ENCODE peak calls at places on chromosomes 4 and X, in ten cellular contexts. W, Z, X, M, C, E, T, V, R and L are unnamed samples.

GRCh38 chr4:144591401-144591800 is 54.6 kb upstream of the HHIP start:
- DNase-seq in W (no peak), Z (no peak), X (no peak), M (no peak), C (peak; percentile 3), E (no peak), T (peak; percentile 61), V (no peak), R (no peak), L (no peak)

GRCh38 chrX:28225508-28225907 is 244.3 kb upstream of the DCAF8L1 start:
- DNase-seq in W (no peak), Z (no peak), X (no peak), M (no peak), C (no peak), E (no peak), T (no peak), V (no peak), R (peak; percentile 0), L (no peak)

GRCh38 chr4:134243742-134244713 is 42.4 kb upstream of the PABPC4L start:
- DNase-seq in W (no peak), Z (no peak), X (no peak), M (no peak), C (no peak), E (no peak), T (no peak), V (peak; percentile 7), R (no peak), L (no peak)

GRCh38 chr4:128384765-128385164 is 97.2 kb upstream of the PGRMC2 start:
- DNase-seq in W (no peak), Z (no peak), X (no peak), M (no peak), C (no peak), E (no peak), T (no peak), V (no peak), R (no peak), L (no peak)

GRCh38 chr4:3481783-3482397 is 18.8 kb downstream of the DOK7 start:
- DNase-seq in W (no peak), Z (no peak), X (no peak), M (peak; percentile 66), C (no peak), E (no peak), T (peak; percentile 50), V (no peak), R (no peak), L (no peak)

GRCh38 chr4:154743683-154744340 is at the start of gene LRAT:
- DNase-seq in W (peak; percentile 49), Z (peak; percentile 80), X (no peak), M (peak; percentile 70), C (no peak), E (no peak), T (peak; percentile 72), V (peak; percentile 94), R (peak; percentile 54), L (no peak)

GRCh38 chrX:26822448-26822847 is 606.5 kb downstream of the MAGEB5 start:
- DNase-seq in W (no peak), Z (peak; percentile 13), X (no peak), M (no peak), C (no peak), E (no peak), T (no peak), V (peak; percentile 59), R (peak; percentile 0), L (no peak)

GRCh38 chr4:13840573-13841185 is 213.2 kb upstream of the BOD1L1 start:
- DNase-seq in W (no peak), Z (no peak), X (no peak), M (no peak), C (no peak), E (no peak), T (no peak), V (no peak), R (no peak), L (peak; percentile 89)

GRCh38 chr4:80466618-80467017 is 131.1 kb downstream of the CFAP299 start:
- DNase-seq in W (no peak), Z (no peak), X (no peak), M (no peak), C (no peak), E (no peak), T (no peak), V (no peak), R (no peak), L (no peak)

GRCh38 chr4:16125571-16126445 is 42.0 kb upstream of the PROM1 start:
- DNase-seq in W (no peak), Z (no peak), X (no peak), M (no peak), C (no peak), E (no peak), T (no peak), V (peak; percentile 25), R (no peak), L (no peak)

GRCh38 chrX:110257889-110258288 is 60.0 kb downstream of the AMMECR1 start:
- DNase-seq in W (no peak), Z (no peak), X (no peak), M (no peak), C (no peak), E (no peak), T (no peak), V (peak; percentile 17), R (no peak), L (no peak)

GRCh38 chrX:1462110-1462509 is 9.4 kb upstream of the ASMTL start:
- DNase-seq in W (no peak), Z (no peak), X (no peak), M (no peak), C (no peak), E (no peak), T (no peak), V (no peak), R (no peak), L (no peak)

GRCh38 chrX:1464282-1465131 is 11.8 kb upstream of the ASMTL start:
- DNase-seq in W (no peak), Z (no peak), X (no peak), M (peak; percentile 17), C (no peak), E (peak; percentile 85), T (no peak), V (no peak), R (no peak), L (peak; percentile 81)

GRCh38 chrX:1462596-1463251 is 10.0 kb upstream of the ASMTL start:
- DNase-seq in W (no peak), Z (no peak), X (no peak), M (peak; percentile 21), C (no peak), E (peak; percentile 87), T (no peak), V (no peak), R (no peak), L (peak; percentile 83)

GRCh38 chrX:1465261-1466231 is 12.8 kb upstream of the ASMTL start:
- DNase-seq in W (no peak), Z (no peak), X (no peak), M (peak; percentile 17), C (no peak), E (peak; percentile 84), T (no peak), V (no peak), R (no peak), L (peak; percentile 81)

DNA sequence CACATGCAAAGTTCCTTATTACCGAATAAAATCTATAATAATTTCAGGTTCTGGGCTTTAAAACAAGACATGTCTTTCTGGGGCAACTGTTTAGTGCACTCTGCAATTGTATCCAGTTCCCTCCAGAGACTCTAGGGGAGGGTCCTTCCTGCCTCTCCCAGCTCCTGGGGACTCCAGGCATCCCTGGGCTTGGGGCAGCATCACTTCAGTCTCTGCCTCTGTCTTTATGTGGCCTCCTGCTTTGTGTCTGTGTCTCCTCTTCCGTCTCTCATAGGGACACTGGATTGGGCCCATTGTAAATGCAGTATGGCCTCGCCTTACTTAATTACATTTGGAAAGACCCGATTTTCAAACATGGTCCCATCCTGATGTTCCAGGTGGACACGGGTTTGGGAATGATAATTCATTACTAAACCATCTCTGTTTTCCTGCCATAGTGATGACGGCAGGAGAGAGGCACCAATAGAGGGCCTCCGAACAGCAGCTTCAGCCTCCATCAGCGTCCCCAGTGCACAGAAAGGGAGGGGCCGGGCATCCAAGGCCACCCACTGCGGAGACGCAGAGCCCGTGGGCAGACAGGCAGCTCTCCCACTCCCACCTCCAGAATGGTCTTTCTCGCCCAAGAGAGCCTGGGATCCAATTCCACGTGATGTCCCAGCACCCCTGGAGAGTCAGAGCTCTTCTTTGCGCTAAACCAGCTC is 11.0 kb upstream of the ASMTL start:
- DNase-seq in W (no peak), Z (no peak), X (no peak), M (no peak), C (no peak), E (peak; percentile 79), T (no peak), V (no peak), R (no peak), L (peak; percentile 78)
- H3K27ac ChIP-seq in W (no peak overlapping the region), Z (no peak overlapping the region), X (no peak overlapping the region), M (no peak overlapping the region), C (no peak overlapping the region), E (no peak overlapping the region), T (no peak overlapping the region), V (no peak overlapping the region), R (no peak overlapping the region), L (peak overlapping the region; percentile 59)

GRCh38 chrX:48972214-48973164 is 845 bp upstream of the KCND1 start:
- DNase-seq in W (peak; percentile 72), Z (no peak), X (no peak), M (peak; percentile 40), C (no peak), E (no peak), T (peak; percentile 42), V (peak; percentile 71), R (peak; percentile 10), L (no peak)
- TF ChIP-seq POLR2AphosphoS5 in W (no peak), Z (peak; percentile 49), X (no peak), M (no peak), C (peak; percentile 10), E (no peak), T (no peak), V (peak; percentile 46), R (no peak), L (no peak)

GRCh38 chrX:13373027-13373806 is 53.4 kb upstream of the ATXN3L start:
- DNase-seq in W (no peak), Z (no peak), X (no peak), M (no peak), C (no peak), E (no peak), T (no peak), V (no peak), R (no peak), L (no peak)
- H3K27ac ChIP-seq in W (peak overlapping the region; percentile 55), Z (no peak overlapping the region), X (no peak overlapping the region), M (no peak overlapping the region), C (no peak overlapping the region), E (peak overlapping the region; percentile 55), T (peak overlapping the region; percentile 31), V (no peak overlapping the region), R (no peak overlapping the region), L (peak overlapping the region; percentile 48)

DNA sequence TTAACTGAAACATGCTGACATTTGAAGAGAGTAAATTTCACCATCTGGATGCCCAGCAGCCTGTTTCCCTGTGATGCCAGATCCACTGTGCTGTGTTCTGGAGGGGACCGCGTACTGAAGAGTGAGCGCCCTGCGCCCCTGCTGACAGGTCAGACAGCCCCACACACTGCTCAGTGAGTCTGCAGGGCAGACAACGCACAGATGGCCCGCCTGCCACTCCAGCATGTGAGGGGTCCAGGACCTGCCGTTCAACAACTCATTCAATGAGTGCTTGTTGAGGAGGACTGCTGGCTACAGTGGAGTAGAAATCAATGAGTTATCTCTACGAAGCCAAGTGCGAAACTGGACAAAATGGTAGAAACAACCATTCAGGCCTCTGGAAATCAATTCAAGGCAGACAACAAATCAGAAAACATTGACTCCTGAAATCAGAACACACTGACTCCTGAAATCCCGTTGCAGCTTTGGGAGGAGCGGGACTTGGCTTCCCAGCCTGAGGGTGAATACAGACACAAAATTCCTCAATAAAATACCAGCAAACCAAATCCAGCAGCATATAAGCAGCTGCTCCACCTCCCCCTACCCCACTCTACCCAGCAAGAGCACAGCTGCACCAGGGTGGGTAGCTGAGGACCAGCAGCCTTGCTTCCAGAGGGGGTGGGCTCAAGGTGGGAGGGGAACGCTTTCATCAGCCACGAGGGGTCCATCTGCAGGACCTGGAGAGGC is 49.4 kb downstream of the FGFRL1 start:
- DNase-seq in W (no peak), Z (no peak), X (no peak), M (no peak), C (no peak), E (no peak), T (no peak), V (no peak), R (no peak), L (no peak)
- TF ChIP-seq POLR2AphosphoS5 in W (no peak), Z (no peak), X (no peak), M (no peak), C (no peak), E (no peak), T (no peak), V (no peak), R (no peak), L (no peak)